ENCODE peak calls at places on chromosomes 3 and 15, in five cellular contexts. K, I, Q, W and P are unnamed samples.

GRCh38 chr3:32816439-32817194 is 1.2 kb upstream of the TRIM71 start:
- DNase-seq in Q (peak), W (no peak), I (no peak), K (peak), P (no peak)

GRCh38 chr3:128170866-128171516 is 17.7 kb downstream of the EEFSEC start:
- DNase-seq in W (peak), Q (no peak), I (peak), K (no peak), P (peak)

GRCh38 chr15:85618956-85619491 is 175.7 kb downstream of the KLHL25 start:
- DNase-seq in Q (peak), W (peak), I (peak), K (peak), P (peak)

GRCh38 chr3:79521221-79521848 is 246.5 kb downstream of the ROBO1 start:
- DNase-seq in K (peak), I (peak), W (no peak), Q (no peak), P (no peak)

GRCh38 chr15:99076555-99077308 is 28.1 kb upstream of the SYNM start:
- DNase-seq in Q (peak), I (peak), K (peak), W (peak), P (peak)

GRCh38 chr3:35665390-35666055 is 26.2 kb downstream of the ARPP21 start:
- DNase-seq in Q (no peak), K (no peak), W (no peak), I (no peak), P (no peak)

GRCh38 chr3:160611141-160611540 is 45.8 kb upstream of the KPNA4 start:
- DNase-seq in W (no peak), K (no peak), I (no peak), Q (no peak), P (no peak)

GRCh38 chr3:46851364-46852328 is 11.6 kb downstream of the MYL3 start:
- DNase-seq in W (no peak), Q (peak), K (no peak), I (no peak), P (no peak)

GRCh38 chr3:147113293-147114045 is 292.9 kb downstream of the ZIC4 start:
- DNase-seq in Q (no peak), K (no peak), W (no peak), I (no peak), P (no peak)

GRCh38 chr3:119796785-119797184 is 14.9 kb downstream of the NR1I2 start:
- DNase-seq in K (no peak), I (peak), Q (no peak), W (no peak), P (no peak)

GRCh38 chr3:170852307-170852706 is 17.7 kb downstream of the RPL22L1 start:
- DNase-seq in K (no peak), W (no peak), Q (no peak), I (no peak), P (no peak)

GRCh38 chr3:13509816-13510192 is 29.7 kb downstream of the HDAC11 start:
- DNase-seq in W (no peak), Q (no peak), I (no peak), K (no peak), P (no peak)